ENCODE peak calls at places on chromosomes 13 and 19, in eight cellular contexts. J is astrocyte of the spinal cord, X is Peyer's patch, G is H1, M is pancreas, C is activated B cell treated with CpG ODN at 0.5 μM for 24 hours, V is NB4, F is testis. Z is an unnamed sample.

GRCh38 chr19:13073263-13073662 is 29.4 kb downstream of the LYL1 start:
- DNase-seq in F (no peak), C (no peak), V (no peak), G (no peak), X (no peak), J (no peak), M (no peak), Z (no peak)

GRCh38 chr13:104953588-104953987 is 1581.9 kb downstream of the EFNB2 start:
- DNase-seq in C (no peak), V (no peak), X (no peak), M (no peak), G (no peak), F (no peak), J (no peak), Z (no peak)

GRCh38 chr13:113852536-113853517 is 11.0 kb downstream of the GAS6 start:
- DNase-seq in X (no peak), V (no peak), J (no peak), M (peak), C (no peak), F (peak), G (no peak), Z (peak)

GRCh38 chr19:54257116-54257480 is at the start of gene LILRB5:
- DNase-seq in J (no peak), M (no peak), C (no peak), X (no peak), F (no peak), G (no peak), V (no peak), Z (no peak)

GRCh38 chr13:109744512-109745051 is 41.8 kb downstream of the IRS2 start:
- DNase-seq in V (no peak), X (peak), G (no peak), J (peak), F (peak), C (no peak), M (no peak), Z (no peak)

GRCh38 chr13:33642374-33643065 is 175.4 kb upstream of the RFC3 start:
- DNase-seq in F (peak), G (no peak), V (peak), J (peak), C (no peak), X (no peak), M (peak), Z (no peak)

GRCh38 chr19:46270521-46271256 is 26.2 kb upstream of the HIF3A start:
- DNase-seq in V (no peak), C (no peak), G (no peak), M (no peak), J (no peak), X (no peak), F (no peak), Z (no peak)

GRCh38 chr19:49141352-49141751 is 13.8 kb downstream of the HRC start:
- DNase-seq in M (no peak), J (no peak), F (no peak), X (no peak), G (no peak), V (no peak), C (no peak), Z (no peak)

GRCh38 chr19:27740396-27740795 is 1472.6 kb downstream of the UQCRFS1 start:
- DNase-seq in X (no peak), M (no peak), F (no peak), J (no peak), G (no peak), C (no peak), V (no peak), Z (no peak)

GRCh38 chr13:40776681-40777165 is 5.7 kb upstream of the MRPS31 start:
- DNase-seq in X (peak), M (no peak), C (no peak), F (no peak), G (no peak), J (peak), V (peak), Z (no peak)

GRCh38 chr13:25872871-25873607 is 178.8 kb downstream of the SHISA2 start:
- DNase-seq in C (no peak), M (no peak), V (peak), G (no peak), F (no peak), X (no peak), J (no peak), Z (no peak)

GRCh38 chr13:111518161-111518791 is 197.8 kb downstream of the TEX29 start:
- DNase-seq in J (no peak), M (peak), V (no peak), X (no peak), C (no peak), F (no peak), G (no peak), Z (no peak)

GRCh38 chr19:48283908-48284307 is 14.0 kb downstream of the ZNF114 start:
- DNase-seq in X (no peak), F (no peak), J (peak), M (no peak), V (no peak), G (no peak), C (no peak), Z (no peak)

GRCh38 chr13:30618186-30618937 is 642 bp downstream of the USPL1 start:
- DNase-seq in J (no peak), X (peak), V (peak), C (peak), G (no peak), M (peak), F (peak), Z (no peak)

GRCh38 chr19:8456064-8456463 is 11.3 kb downstream of the HNRNPM start:
- DNase-seq in J (no peak), F (no peak), V (peak), C (no peak), X (no peak), G (no peak), M (no peak), Z (no peak)

GRCh38 chr13:32940601-32941000 is 75.6 kb upstream of the KL start:
- DNase-seq in J (peak), C (no peak), G (no peak), X (no peak), F (peak), V (no peak), M (no peak), Z (no peak)

GRCh38 chr19:31262673-31263308 is 86.4 kb downstream of the TSHZ3 start:
- DNase-seq in V (no peak), X (no peak), G (no peak), C (no peak), M (no peak), F (no peak), J (no peak), Z (no peak)

GRCh38 chr19:800360-801029 is 3.2 kb downstream of the PTBP1 start:
- DNase-seq in J (no peak), F (peak), M (peak), V (peak), C (no peak), G (no peak), X (no peak), Z (no peak)

GRCh38 chr19:28504139-28504538 is 708.8 kb downstream of the UQCRFS1 start:
- DNase-seq in G (no peak), M (no peak), J (peak), X (no peak), C (no peak), V (peak), F (no peak), Z (no peak)

GRCh38 chr19:7870571-7871279 is 3.5 kb downstream of the PRR36 start:
- DNase-seq in J (peak), X (peak), F (peak), C (no peak), V (peak), M (peak), G (peak), Z (no peak)

GRCh38 chr13:100633461-100633860 is 41.1 kb downstream of the TMTC4 start:
- DNase-seq in C (no peak), J (peak), F (no peak), G (no peak), X (no peak), V (no peak), M (no peak), Z (no peak)

GRCh38 chr13:52393572-52394357 is 12.2 kb downstream of the THSD1 start:
- DNase-seq in G (no peak), F (no peak), V (no peak), C (no peak), X (no peak), J (no peak), M (no peak), Z (no peak)

GRCh38 chr19:5679289-5680082 is 830 bp downstream of the MICOS13 start:
- DNase-seq in J (no peak), F (no peak), G (no peak), M (peak), V (peak), C (no peak), X (no peak), Z (no peak)

GRCh38 chr19:13727798-13728197 is 36.5 kb upstream of the MRI1 start:
- DNase-seq in M (no peak), V (no peak), C (no peak), F (no peak), G (no peak), J (peak), X (no peak), Z (no peak)

GRCh38 chr13:24196593-24197197 is 36.2 kb downstream of the SPATA13 start:
- DNase-seq in J (no peak), C (no peak), F (no peak), M (no peak), G (no peak), V (peak), X (no peak), Z (no peak)

GRCh38 chr19:3028305-3029069 is 593 bp downstream of the TLE2 start:
- DNase-seq in X (no peak), J (no peak), C (no peak), M (peak), F (no peak), G (no peak), V (no peak), Z (no peak)

GRCh38 chr13:105035092-105035491 is 1500.4 kb downstream of the EFNB2 start:
- DNase-seq in F (no peak), G (no peak), C (no peak), V (no peak), X (no peak), M (no peak), J (no peak), Z (no peak)

GRCh38 chr13:45258339-45258685 is 57.5 kb upstream of the KCTD4 start:
- DNase-seq in G (no peak), V (no peak), J (peak), X (no peak), F (no peak), C (no peak), M (no peak), Z (no peak)

GRCh38 chr19:11339254-11340098 is at the start of gene RAB3D:
- DNase-seq in M (peak), J (peak), F (peak), V (peak), G (peak), X (peak), C (peak), Z (peak)

GRCh38 chr19:16888629-16889371 is at the start of gene F2RL3:
- DNase-seq in X (peak), V (peak), M (peak), F (peak), J (no peak), G (no peak), C (no peak), Z (no peak)

GRCh38 chr19:7373862-7374261 is 25.1 kb downstream of the ARHGEF18 start:
- DNase-seq in X (no peak), V (peak), M (peak), J (no peak), F (no peak), G (no peak), C (no peak), Z (no peak)

GRCh38 chr13:103730407-103730806 is 664.2 kb upstream of the SLC10A2 start:
- DNase-seq in X (no peak), V (no peak), F (no peak), C (no peak), M (no peak), J (no peak), G (no peak), Z (no peak)

GRCh38 chr13:98315466-98315865 is 138.4 kb upstream of the RNF113B start:
- DNase-seq in V (no peak), G (no peak), M (no peak), C (no peak), F (no peak), J (peak), X (no peak), Z (no peak)

GRCh38 chr19:50835103-50835784 is 1.9 kb upstream of the KLK15 start:
- DNase-seq in C (no peak), F (peak), J (no peak), V (no peak), G (no peak), M (no peak), X (no peak), Z (no peak)

GRCh38 chr19:50478901-50479715 is 2.5 kb upstream of the GARIN5A start:
- DNase-seq in M (peak), C (no peak), G (no peak), V (no peak), X (no peak), J (peak), F (no peak), Z (no peak)

GRCh38 chr19:52099497-52100138 is 4.1 kb upstream of the ZNF841 start:
- DNase-seq in M (no peak), G (no peak), V (no peak), X (no peak), C (no peak), J (no peak), F (no peak), Z (no peak)

GRCh38 chr19:52094526-52094925 is 1.0 kb downstream of the ZNF841 start:
- DNase-seq in F (no peak), C (no peak), M (no peak), G (no peak), V (peak), X (no peak), J (no peak), Z (no peak)

DNA sequence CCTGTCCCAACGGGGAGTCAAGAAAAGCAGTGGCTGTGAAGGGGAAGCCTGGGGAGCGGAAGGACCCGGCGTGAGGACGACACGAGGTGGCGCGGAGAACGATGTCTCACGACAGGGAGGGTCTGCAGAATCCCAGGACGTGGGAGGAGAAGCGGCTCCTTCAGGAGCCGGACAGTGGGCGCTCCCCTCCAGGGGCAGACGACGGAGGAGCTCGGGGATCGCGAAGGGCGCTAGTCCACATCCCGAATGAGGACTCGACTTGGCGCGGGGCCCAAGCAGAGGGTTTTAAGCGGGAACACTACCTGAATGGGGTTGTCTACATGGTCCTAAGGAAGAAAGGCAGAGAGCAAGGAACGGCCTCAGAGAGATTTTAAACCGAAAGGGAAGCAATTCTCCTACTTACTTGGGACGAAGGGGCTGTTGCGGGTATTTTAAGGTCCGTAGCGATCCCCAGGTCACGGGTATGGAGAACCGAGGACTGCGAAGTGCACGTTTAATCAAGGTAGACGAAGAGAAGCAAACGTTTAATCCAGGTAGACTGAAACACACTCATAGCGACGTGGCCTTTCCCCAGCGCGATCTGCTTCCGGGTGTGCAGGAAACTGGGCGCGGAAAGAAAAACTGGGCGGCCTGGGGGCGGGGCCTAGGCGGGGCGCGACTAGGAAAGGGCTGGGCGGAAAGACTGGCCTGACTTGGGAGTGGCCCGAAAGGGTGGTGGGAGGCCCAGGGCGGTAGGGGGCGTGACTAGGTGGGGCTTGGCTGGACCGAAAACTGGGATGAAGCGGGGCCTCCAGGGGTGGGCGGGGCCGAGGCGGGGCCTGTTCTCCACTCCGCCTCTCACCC is at the start of gene ZNF841:
- DNase-seq in V (peak), G (peak), M (peak), C (peak), J (peak), F (peak), X (peak), Z (peak)
- TF ChIP-seq CTCF in V (no peak), G (no peak), M (no peak), C (no peak), J (peak), F (no peak), X (no peak), Z (no peak)

DNA sequence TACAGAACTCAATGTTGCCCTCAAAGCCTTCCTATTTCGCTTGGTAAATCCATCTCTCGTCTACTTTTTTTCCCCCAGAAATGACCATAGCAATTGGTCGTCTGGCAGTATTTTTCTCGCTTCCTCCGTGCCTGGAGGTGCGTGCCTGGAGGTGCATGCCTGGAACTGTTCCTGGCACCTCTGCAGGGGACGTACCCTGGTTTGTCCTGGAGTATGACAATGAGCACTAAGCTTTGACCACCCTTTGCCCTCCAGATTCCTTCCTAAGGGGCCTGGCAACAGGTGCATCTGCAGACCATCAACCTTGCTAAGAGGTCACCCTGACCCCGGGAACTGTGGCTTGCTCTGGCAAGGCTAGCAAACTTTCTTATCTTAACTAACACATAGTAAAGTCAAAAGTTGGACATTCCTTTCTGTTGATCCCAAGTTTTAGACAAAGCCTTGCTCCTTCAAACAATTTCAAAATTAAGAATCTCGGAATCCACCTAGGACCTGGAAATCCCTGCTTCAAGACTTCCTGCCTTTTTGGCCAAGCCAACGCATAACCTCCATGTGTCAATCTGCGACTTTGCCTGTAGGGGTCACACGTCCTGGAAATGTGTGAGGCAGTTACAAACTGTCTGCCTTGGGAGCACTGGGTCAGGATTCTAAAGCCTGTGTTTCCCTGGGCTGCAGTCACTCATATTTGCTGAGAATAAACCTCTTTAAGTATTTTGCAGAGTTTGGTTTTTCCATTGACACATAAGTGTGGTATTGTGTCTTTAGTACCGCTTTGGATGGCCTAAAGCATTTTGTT is 28.8 kb upstream of the TUBGCP3 start:
- DNase-seq in M (no peak), J (peak), X (no peak), C (no peak), F (peak), V (peak), G (no peak), Z (no peak)
- TF ChIP-seq CTCF in M (peak), J (peak), X (peak), C (no peak), F (peak), V (peak), G (peak), Z (peak)

GRCh38 chr13:50537029-50537428 is 306.5 kb downstream of the DLEU7 start:
- DNase-seq in V (no peak), M (no peak), G (no peak), F (no peak), C (no peak), X (no peak), J (no peak), Z (no peak)

GRCh38 chr13:50527612-50528509 is 315.6 kb downstream of the DLEU7 start:
- DNase-seq in J (no peak), V (no peak), M (no peak), G (no peak), F (no peak), X (no peak), C (no peak), Z (no peak)

GRCh38 chr13:50529154-50529882 is 314.2 kb downstream of the DLEU7 start:
- DNase-seq in C (no peak), F (peak), J (peak), M (peak), G (no peak), X (peak), V (no peak), Z (peak)

GRCh38 chr13:50535050-50535449 is 308.4 kb downstream of the DLEU7 start:
- DNase-seq in X (no peak), J (no peak), M (no peak), C (no peak), V (no peak), F (no peak), G (no peak), Z (no peak)

GRCh38 chr13:50531917-50532899 is 311.3 kb downstream of the DLEU7 start:
- DNase-seq in X (no peak), G (no peak), C (no peak), J (peak), F (no peak), M (no peak), V (peak), Z (no peak)
- TF ChIP-seq CTCF in X (peak), G (peak), C (no peak), J (peak), F (peak), M (peak), V (peak), Z (peak)

DNA sequence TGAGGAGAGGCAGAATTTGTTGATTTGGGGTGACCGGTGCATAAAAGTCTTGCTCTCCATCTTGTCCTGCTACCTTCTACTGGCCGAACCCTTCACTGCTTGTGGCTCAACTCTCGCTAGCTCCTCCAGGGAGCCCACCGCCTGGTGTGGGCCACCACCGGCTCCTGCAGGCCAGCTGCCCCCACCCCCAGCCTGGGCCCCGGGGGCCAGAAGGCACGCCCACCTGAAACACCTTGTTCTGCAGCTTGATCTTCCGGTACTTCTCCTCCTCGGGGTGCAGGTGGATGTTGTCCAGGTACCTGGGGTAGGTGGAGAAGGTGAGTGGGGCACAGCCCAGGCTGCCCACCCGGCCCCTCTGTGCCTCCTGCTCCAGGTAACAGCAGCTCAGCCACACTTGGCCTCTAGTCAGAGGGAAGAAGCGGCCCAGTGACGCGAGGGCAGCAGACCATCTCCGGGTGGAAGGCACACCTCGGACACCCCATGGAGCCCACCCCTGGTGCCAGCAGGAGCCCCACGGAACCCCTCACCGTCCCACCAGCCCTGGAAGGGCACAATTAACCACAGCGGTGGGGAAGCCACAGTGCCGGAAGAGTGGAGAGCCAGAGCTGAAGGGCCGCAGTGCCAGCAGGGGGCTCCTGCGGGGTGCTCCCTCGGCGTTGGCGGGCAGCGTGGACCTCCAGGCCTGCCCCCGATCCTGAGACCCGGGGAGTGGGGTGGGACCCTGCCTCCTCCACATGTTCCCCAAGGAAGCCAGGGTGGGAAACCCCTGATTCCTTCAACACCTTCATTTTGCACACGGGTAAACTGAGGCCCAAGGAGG is 10.1 kb downstream of the UBXN6 start:
- DNase-seq in M (peak), C (no peak), J (no peak), V (no peak), G (no peak), F (no peak), X (no peak), Z (no peak)
- TF ChIP-seq CTCF in M (no peak), C (no peak), J (no peak), V (no peak), G (no peak), F (no peak), X (no peak), Z (no peak)